ENCODE peak calls at places on chromosomes 2 and 18, in five cellular contexts. T is stomach, C is fibroblast of mammary gland, J is heart left ventricle, W is suprapubic skin. G is an unnamed sample.

GRCh38 chr2:85935746-85936208 is 47.0 kb upstream of the ST3GAL5 start:
- DNase-seq in T (no peak), C (peak; percentile 62), J (no peak), W (no peak), G (peak; percentile 70)

GRCh38 chr2:166539340-166540162 is 45.5 kb upstream of the SCN7A start:
- DNase-seq in T (no peak), C (peak; percentile 76), J (no peak), W (no peak), G (peak; percentile 74)

GRCh38 chr2:23434721-23435121 is 49.7 kb downstream of the KLHL29 start:
- DNase-seq in T (peak; percentile 17), C (no peak), J (no peak), W (no peak), G (no peak)

GRCh38 chr2:70084973-70085710 is 2.1 kb upstream of the PCBP1 start:
- DNase-seq in T (peak; percentile 68), C (no peak), J (no peak), W (no peak), G (no peak)

GRCh38 chr2:197514754-197515153 is 1.1 kb upstream of the MOB4 start:
- DNase-seq in T (no peak), C (peak; percentile 15), J (no peak), W (no peak), G (no peak)

GRCh38 chr2:27049422-27050280 is 1.8 kb upstream of the AGBL5 start:
- DNase-seq in T (no peak), C (no peak), J (peak; percentile 59), W (no peak), G (no peak)

GRCh38 chr2:28185881-28186280 is 206.8 kb upstream of the FOSL2 start:
- DNase-seq in T (no peak), C (peak; percentile 69), J (no peak), W (no peak), G (peak; percentile 79)

GRCh38 chr18:8813621-8814020 is 108.3 kb downstream of the MTCL1 start:
- DNase-seq in T (no peak), C (peak; percentile 53), J (no peak), W (no peak), G (no peak)

GRCh38 chr2:104901037-104901851 is 47.3 kb downstream of the POU3F3 start:
- DNase-seq in T (no peak), C (no peak), J (no peak), W (no peak), G (no peak)

GRCh38 chr18:43501099-43501498 is 223.8 kb upstream of the SYT4 start:
- DNase-seq in T (no peak), C (no peak), J (no peak), W (no peak), G (no peak)

GRCh38 chr2:211967234-211967633 is 571.4 kb downstream of the ERBB4 start:
- DNase-seq in T (no peak), C (no peak), J (no peak), W (no peak), G (no peak)

GRCh38 chr2:39642054-39642742 is 23.5 kb upstream of the TMEM178A start:
- DNase-seq in T (no peak), C (peak; percentile 82), J (no peak), W (no peak), G (peak; percentile 85)

GRCh38 chr2:105143094-105143466 is 98.5 kb upstream of the GPR45 start:
- DNase-seq in T (no peak), C (no peak), J (no peak), W (no peak), G (no peak)

GRCh38 chr2:223797811-223798721 is 39.3 kb downstream of the AP1S3 start:
- DNase-seq in T (no peak), C (peak; percentile 58), J (no peak), W (no peak), G (peak; percentile 71)

GRCh38 chr2:98459776-98460175 is 15.1 kb downstream of the INPP4A start:
- DNase-seq in T (peak; percentile 33), C (peak; percentile 59), J (no peak), W (no peak), G (peak; percentile 9)

GRCh38 chr2:3277050-3277747 is 100.4 kb downstream of the EIPR1 start:
- DNase-seq in T (peak; percentile 20), C (no peak), J (no peak), W (peak; percentile 63), G (no peak)

GRCh38 chr2:119694994-119695521 is 16.1 kb downstream of the TMEM177 start:
- DNase-seq in T (no peak), C (peak; percentile 16), J (no peak), W (no peak), G (peak; percentile 81)

GRCh38 chr2:168343586-168343985 is 96.2 kb upstream of the STK39 start:
- DNase-seq in T (no peak), C (peak; percentile 56), J (no peak), W (no peak), G (peak; percentile 42)

GRCh38 chr18:69400253-69400975 is at the start of gene DOK6:
- DNase-seq in T (no peak), C (peak; percentile 63), J (peak; percentile 75), W (peak; percentile 79), G (peak; percentile 71)

GRCh38 chr2:195461010-195461409 is 196.0 kb upstream of the SLC39A10 start:
- DNase-seq in T (no peak), C (no peak), J (no peak), W (no peak), G (no peak)

GRCh38 chr2:69767034-69767433 is 25.1 kb downstream of the ANXA4 start:
- DNase-seq in T (no peak), C (peak; percentile 91), J (no peak), W (no peak), G (peak; percentile 37)

GRCh38 chr18:31241900-31242409 is 76.0 kb upstream of the DSG1 start:
- DNase-seq in T (no peak), C (no peak), J (no peak), W (no peak), G (no peak)

GRCh38 chr2:217273158-217273557 is 413.3 kb upstream of the TNP1 start:
- DNase-seq in T (no peak), C (no peak), J (no peak), W (no peak), G (no peak)

GRCh38 chr2:191855382-191855781 is 8.5 kb upstream of the CAVIN2 start:
- DNase-seq in T (no peak), C (no peak), J (no peak), W (no peak), G (no peak)

GRCh38 chr2:126656311-126657145 is 570 bp downstream of the GYPC start:
- DNase-seq in T (no peak), C (peak; percentile 39), J (peak; percentile 71), W (peak; percentile 82), G (peak; percentile 53)

GRCh38 chr18:11040823-11041712 is 108.3 kb downstream of the PIEZO2 start:
- DNase-seq in T (no peak), C (peak; percentile 58), J (no peak), W (no peak), G (peak; percentile 56)

DNA sequence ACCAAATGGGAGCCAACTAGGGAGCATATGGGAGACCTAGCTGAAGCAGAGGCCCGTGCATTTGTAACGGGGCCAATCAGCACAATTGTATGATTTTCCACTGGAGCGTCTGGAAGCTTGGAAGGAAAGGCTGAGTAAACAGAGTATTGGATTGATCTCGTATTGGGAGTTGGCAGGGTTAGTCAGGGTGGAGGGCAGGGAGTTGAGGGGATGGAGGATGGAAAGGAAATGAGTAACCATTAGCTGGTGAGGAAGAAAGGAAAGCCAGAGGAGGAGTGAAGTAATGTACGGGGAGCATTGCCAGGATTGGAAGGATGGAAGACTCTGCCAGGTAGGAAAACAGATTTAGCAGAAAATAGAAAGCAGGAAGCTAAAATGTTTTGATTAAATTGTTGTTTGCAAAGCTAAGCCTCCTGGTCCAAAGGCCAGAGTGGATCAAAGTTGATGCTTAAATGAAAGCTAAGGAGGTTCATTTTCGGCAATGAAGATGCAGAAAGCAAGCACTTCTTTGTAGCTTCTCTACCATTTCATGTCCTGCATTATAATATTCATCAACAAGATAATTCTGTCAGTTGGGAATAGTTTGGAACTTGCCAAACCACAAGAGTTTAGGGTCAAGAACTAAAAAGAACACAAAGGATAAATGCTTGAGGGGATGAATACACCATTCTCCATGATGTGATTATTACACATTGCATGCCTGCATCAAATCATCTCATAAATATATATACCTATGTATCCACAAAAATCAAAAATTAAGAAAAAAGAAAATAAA is 75.6 kb upstream of the TTN start:
- DNase-seq in T (peak; percentile 42), C (peak; percentile 93), J (no peak), W (no peak), G (peak; percentile 74)
- H3K4me3 ChIP-seq in T (no peak overlapping the region), C (peak overlapping the region; percentile 16), J (no peak overlapping the region), W (no peak overlapping the region), G (no peak overlapping the region)

DNA sequence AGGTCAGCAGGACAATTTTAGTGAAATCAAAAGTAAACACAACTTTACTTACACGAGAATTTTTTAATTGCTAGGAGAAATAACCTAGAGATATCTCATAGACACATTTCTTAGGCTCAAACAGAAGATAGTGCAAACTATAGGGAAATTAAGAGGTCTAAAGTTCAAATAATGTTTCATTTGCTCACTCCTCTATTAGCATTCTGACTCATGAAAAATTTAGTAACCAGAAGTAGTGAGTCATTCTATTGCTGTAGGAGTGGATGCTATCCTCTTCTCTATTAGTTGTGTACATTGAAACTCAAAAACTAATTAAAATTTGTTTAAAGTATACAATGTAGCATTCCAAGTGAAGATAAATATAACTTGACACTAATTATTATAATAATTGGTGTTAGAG is 908.3 kb upstream of the TMEFF2 start:
- DNase-seq in T (no peak), C (peak; percentile 39), J (no peak), W (no peak), G (peak; percentile 39)
- TF ChIP-seq CTCF in T (no peak), C (no peak), J (no peak), W (no peak), G (no peak)

GRCh38 chr2:46716806-46717732 is 198.5 kb downstream of the MCFD2 start:
- DNase-seq in T (no peak), C (peak; percentile 65), J (no peak), W (no peak), G (peak; percentile 69)

GRCh38 chr2:46718797-46719196 is 196.8 kb downstream of the MCFD2 start:
- DNase-seq in T (no peak), C (no peak), J (no peak), W (no peak), G (no peak)

GRCh38 chr2:46720592-46721185 is 194.9 kb downstream of the MCFD2 start:
- DNase-seq in T (no peak), C (peak; percentile 46), J (no peak), W (no peak), G (peak; percentile 33)

GRCh38 chr2:46717733-46718121 is 197.9 kb downstream of the MCFD2 start:
- DNase-seq in T (no peak), C (peak; percentile 41), J (no peak), W (no peak), G (peak; percentile 41)

GRCh38 chr2:46719499-46719898 is 196.1 kb downstream of the MCFD2 start:
- DNase-seq in T (no peak), C (peak; percentile 82), J (no peak), W (no peak), G (peak; percentile 76)
- H3K4me3 ChIP-seq in T (no peak overlapping the region), C (no peak overlapping the region), J (no peak overlapping the region), W (no peak overlapping the region), G (no peak overlapping the region)

GRCh38 chr18:58046794-58047555 is 2.9 kb downstream of the NEDD4L start:
- DNase-seq in T (no peak), C (no peak), J (no peak), W (no peak), G (no peak)
- TF ChIP-seq CTCF in T (no peak), C (no peak), J (no peak), W (no peak), G (no peak)

GRCh38 chr2:10333966-10334365 is 31.3 kb downstream of the HPCAL1 start:
- DNase-seq in T (no peak), C (no peak), J (no peak), W (no peak), G (no peak)
- H3K4me3 ChIP-seq in T (no peak overlapping the region), C (no peak overlapping the region), J (no peak overlapping the region), W (no peak overlapping the region), G (no peak overlapping the region)